ENCODE peak calls at places on chromosomes 2 and 18, in four cellular contexts. E, G, S and X are unnamed samples. For H3K4me1 and H3K36me3, the result is how much of the 10 kb centered on the place peaks cover.

GRCh38 chr2:44769349-44770005 is 172.0 kb upstream of the SIX3 start:
- DNase-seq in E (no peak), G (no peak), S (no peak), X (no peak)

GRCh38 chr2:211930331-211930730 is 608.3 kb downstream of the ERBB4 start:
- DNase-seq in E (no peak), G (no peak), S (no peak), X (no peak)

GRCh38 chr2:49465157-49465831 is 311.0 kb upstream of the FSHR start:
- DNase-seq in E (no peak), G (no peak), S (no peak), X (no peak)

GRCh38 chr18:22467760-22468553 is 50.2 kb upstream of the CTAGE1 start:
- DNase-seq in E (no peak), G (peak), S (no peak), X (peak)

GRCh38 chr2:226609361-226609760 is 190.3 kb downstream of the IRS1 start:
- DNase-seq in E (no peak), G (peak), S (no peak), X (no peak)

GRCh38 chr18:55781481-55781957 is 193.5 kb upstream of the TCF4 start:
- DNase-seq in E (no peak), G (peak), S (no peak), X (peak)

GRCh38 chr2:66428986-66429612 is 5.8 kb upstream of the MEIS1 start:
- DNase-seq in E (no peak), G (peak), S (no peak), X (no peak)

GRCh38 chr2:140242889-140243288 is 1462.7 kb upstream of the NXPH2 start:
- DNase-seq in E (no peak), G (no peak), S (no peak), X (no peak)

GRCh38 chr2:31831585-31831984 is 179.2 kb downstream of the MEMO1 start:
- DNase-seq in E (no peak), G (no peak), S (no peak), X (no peak)

GRCh38 chr18:48827321-48828200 is 123.2 kb downstream of the SMAD7 start:
- DNase-seq in E (peak), G (peak), S (peak), X (peak)

GRCh38 chr18:48824231-48824970 is 126.4 kb downstream of the SMAD7 start:
- DNase-seq in E (no peak), G (no peak), S (peak), X (no peak)

GRCh38 chr18:48826806-48827205 is 124.0 kb downstream of the SMAD7 start:
- DNase-seq in E (peak), G (no peak), S (peak), X (peak)

GRCh38 chr18:48825101-48825745 is 125.5 kb downstream of the SMAD7 start:
- DNase-seq in E (peak), G (no peak), S (no peak), X (peak)

DNA sequence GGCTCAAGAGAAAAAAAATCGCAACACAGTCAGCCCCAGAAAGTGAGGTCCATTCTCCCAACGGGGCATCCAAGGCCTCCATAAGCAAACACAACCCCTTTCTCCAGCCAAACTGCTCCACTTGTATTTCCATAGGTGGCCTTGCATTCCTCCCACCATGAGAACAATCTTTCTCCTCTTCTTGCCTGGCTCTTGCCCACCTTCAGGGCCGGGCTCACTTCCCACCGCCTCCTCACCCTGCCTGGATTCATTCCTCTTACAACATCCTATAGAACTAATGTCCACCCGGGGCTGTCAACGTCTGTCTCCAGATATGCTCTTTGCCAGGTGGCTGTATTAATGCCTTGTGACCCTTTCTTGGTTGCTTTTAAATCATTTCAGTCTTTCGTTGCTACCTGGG is 124.5 kb downstream of the SMAD7 start:
- DNase-seq in E (no peak), G (no peak), S (peak), X (no peak)
- H3K4me1 ChIP-seq in E (under half), G (half or more), S (under half), X (under half)

DNA sequence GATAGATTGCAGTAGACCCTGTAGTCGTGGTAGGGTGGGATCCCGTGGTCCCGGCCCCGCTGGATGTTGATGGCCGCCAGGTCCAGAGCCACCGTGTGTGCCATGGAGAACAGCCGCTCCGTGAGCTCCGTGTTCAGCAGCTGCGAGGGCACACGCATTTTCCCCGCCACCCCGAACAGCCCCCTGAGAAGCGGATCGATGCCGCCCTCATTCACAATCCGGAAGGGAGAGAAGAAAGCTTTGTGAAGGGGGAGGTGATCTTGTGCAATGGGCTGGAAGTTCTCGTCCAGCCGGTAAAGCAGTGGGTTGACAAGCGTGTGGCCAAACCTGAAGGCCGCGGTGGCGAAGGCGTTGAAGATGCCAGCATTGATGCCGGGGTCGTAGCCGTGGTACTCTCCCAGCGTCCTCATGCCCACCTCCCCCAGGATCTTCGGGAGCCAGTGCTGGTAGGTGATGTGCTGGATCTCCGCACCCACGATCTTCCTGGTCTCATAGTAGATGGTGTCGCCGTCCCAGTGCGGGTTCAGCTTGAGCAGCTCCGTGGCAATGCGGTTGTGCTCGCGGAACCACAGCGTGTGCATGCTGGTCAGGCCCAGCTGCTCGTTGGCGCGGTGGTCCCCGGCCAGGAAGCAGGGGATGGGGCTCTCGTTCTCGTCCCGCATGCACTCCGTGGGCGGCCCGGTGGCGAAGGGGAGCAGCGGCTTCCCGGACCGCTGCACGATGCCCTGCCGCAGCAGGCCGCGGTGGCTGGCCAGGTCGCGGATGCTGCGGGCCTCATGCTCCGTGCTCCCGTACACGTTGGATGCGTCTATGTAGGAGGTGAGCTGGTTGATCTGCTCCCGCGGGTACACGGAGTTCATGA is 95.8 kb downstream of the PXDN start:
- DNase-seq in E (peak), G (no peak), S (no peak), X (no peak)
- H3K36me3 ChIP-seq in E (under half), G (under half), S (under half), X (under half)

DNA sequence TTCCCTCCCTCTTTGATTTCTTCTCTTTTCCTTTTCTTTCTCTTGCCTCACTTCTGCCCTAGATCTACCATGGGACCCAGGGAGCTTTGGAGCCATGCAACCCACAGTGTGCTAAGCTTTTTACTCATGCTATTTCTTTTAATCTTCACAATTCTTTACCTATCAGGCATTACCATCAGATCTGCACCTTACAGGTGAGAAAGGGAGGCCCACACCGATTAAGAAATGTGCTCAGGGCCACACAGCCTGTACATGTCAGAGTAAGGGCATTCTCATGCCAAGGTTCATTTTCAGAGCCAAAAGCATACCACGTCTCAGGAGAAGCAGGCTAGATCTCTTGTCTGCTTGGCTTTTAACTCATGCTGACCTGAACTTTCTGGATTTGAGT is 161.9 kb downstream of the RPIA start:
- DNase-seq in E (no peak), G (no peak), S (no peak), X (no peak)
- H3K4me3 ChIP-seq in E (no peak), G (no peak), S (no peak), X (no peak)

DNA sequence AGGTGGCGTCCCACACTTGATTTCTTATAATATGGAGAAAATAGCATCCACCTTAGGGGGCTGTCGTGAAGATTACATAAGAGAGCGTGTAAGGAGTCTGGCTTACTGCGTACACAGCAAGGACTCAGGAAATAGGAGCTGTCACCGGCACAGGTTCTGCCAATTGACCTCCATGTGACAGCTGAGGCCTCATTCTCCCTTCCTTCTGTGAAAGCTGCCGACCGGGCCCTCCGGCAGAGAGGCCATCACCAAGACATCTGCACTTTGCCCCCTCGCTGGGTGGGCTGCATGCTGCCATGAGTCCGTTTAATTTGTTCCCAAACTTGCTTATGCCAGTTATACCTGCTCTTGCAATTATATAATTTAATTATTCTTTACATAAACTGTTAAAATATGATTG is 27.7 kb downstream of the HS1BP3 start:
- DNase-seq in E (peak), G (no peak), S (no peak), X (peak)
- H3K4me1 ChIP-seq in E (under half), G (under half), S (under half), X (under half)

GRCh38 chr18:13623348-13623747 is 103.0 kb downstream of the FAM210A start:
- DNase-seq in E (no peak), G (no peak), S (no peak), X (no peak)
- H3K36me3 ChIP-seq in E (under half), G (under half), S (under half), X (under half)

GRCh38 chr18:58218111-58218510 is 174.1 kb downstream of the NEDD4L start:
- DNase-seq in E (no peak), G (no peak), S (no peak), X (no peak)

GRCh38 chr18:58223717-58224424 is 179.8 kb downstream of the NEDD4L start:
- DNase-seq in E (peak), G (peak), S (no peak), X (no peak)

GRCh38 chr18:58224425-58224750 is 180.4 kb downstream of the NEDD4L start:
- DNase-seq in E (no peak), G (no peak), S (no peak), X (no peak)

GRCh38 chr18:58222439-58223125 is 178.6 kb downstream of the NEDD4L start:
- DNase-seq in E (no peak), G (no peak), S (no peak), X (no peak)

DNA sequence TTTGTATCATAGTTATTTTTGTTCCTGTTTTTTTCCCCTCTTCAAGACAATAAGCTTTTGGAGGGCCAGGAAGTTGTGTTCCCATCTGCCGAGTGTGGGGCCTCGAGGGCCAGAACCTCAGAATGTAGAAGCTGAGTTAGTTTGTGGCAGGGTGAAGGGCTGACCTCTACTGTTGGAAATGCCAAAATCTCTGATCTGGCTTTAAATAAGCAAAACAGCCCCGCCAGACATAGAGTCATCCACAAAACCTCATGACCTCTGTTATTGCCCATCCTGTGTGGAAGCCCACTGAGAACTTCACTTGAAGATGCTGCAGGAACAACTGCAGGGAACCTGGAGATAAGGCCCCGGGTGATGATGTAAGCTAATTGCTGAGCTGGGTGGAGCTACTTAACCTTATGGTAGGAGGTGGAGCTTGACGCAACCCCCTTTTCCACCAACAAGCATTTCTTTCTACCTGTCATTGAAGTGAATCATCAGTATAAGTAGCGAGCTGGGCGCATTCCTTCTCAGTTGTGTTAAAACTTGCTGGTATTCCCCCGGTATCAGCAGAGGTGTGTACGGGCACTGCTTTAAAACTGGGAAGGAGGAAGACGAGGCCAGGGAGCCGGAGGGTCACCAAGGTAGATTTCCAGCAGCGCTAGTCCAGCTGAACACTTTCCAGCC is 177.2 kb downstream of the NEDD4L start:
- DNase-seq in E (peak), G (peak), S (no peak), X (no peak)
- H3K4me3 ChIP-seq in E (peak), G (peak), S (peak), X (no peak)

DNA sequence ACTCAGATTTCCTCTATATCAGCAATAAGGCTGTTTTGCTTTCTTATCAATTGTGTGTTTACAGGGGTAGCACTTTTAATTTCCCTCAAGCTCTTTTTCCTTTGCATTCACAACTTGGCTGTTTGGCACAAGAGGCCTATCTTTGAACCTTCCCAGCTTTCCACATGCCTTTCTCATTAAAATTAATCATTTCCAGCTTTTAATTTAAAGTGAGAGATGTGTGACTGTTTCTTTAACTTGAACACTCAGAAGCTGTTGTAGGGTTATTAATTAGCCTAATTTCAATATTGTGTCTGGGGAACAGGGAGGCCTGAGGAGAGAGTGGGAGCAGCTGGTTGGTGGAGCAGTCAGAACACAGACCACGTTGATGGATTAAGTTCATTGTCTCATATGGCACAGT is 4.7 kb downstream of the ASB1 start:
- DNase-seq in E (no peak), G (no peak), S (no peak), X (no peak)
- H3K4me1 ChIP-seq in E (under half), G (under half), S (under half), X (under half)

DNA sequence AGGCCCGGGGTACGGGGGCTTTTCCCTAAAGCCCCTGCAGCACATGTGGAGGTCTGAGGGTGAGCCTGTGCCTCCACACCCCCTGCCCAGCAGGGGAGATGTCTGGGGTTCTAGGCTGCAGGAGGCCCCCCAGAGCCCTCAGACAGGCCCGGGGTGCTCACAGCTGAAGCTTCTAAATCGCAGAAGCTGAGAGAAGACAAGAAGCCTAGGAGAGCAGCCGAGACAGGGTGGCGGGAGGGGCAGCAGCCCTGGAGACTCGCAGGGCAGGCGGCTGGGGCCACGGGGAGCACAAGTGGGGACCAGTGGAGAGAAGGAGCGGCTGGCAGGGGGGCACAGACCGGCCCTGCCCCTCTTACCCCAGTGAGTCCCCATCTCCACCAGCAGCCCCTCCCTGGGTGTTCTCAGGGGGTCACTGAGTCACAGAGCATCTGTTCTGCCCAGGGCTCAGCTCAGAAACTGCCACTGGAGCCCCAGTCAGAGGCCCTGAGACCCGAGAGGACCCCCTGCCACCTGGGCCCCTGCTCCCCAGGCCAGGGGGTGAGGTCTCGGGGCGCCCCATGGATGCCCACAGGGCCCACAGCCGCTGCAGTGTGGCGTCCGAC is 26.1 kb downstream of the GPC1 start:
- DNase-seq in E (peak), G (no peak), S (no peak), X (peak)
- H3K36me3 ChIP-seq in E (under half), G (under half), S (under half), X (under half)

DNA sequence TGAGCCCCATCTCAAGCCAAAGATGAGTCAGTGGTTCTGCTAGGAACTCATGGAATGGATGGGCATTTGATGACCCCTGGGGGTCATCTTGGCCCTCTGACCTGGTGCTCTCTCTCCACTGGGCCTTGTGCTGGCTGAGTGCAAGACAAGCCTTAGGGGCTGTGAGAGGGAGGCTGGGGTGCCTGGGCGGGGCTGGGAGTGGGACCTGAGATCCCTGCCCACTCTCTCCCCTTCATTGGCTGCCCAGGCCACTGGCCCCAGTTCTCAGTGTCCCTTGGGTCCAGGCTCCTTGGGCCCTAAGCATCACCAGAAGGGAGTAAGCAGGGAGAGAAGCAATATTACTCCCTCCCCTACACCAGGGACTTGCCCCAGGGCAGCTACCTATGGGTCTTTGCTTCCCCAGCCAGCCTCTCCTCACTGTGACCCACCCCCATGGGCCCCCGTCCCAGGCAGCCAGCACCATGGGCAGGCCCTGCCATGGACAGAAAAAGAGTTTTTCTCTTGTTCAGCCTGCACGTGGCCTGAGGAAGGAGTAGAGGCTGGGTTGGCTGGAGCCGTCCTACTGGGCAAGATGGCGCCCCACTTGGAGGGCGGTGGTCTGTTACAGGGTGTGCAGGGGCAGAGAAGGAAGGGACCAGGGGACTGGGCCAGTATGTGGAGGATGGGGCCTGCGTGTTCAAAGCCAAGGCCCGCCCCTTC is 33.6 kb downstream of the ATOH8 start:
- DNase-seq in E (peak), G (no peak), S (no peak), X (peak)
- H3K4me3 ChIP-seq in E (no peak), G (no peak), S (no peak), X (no peak)